ENCODE peak calls at places on chromosomes 3 and 15, in ten cellular contexts. G is breast epithelium, V is heart right ventricle, X is colonic mucosa, M is fibroblast of lung, P is heart left ventricle, K is fibroblast of the aortic adventitia, Z is PC-9, I is mucosa of descending colon, U is brain microvascular endothelial cell. L is an unnamed sample.

GRCh38 chr3:190718691-190719090 is 143.8 kb downstream of the GMNC start:
- DNase-seq in G (no peak), V (no peak), X (no peak), M (peak; percentile 89), P (no peak), K (peak; percentile 83), Z (no peak), I (no peak), U (peak; percentile 36), L (peak; percentile 82)

GRCh38 chr3:51500632-51501131 is 867 bp upstream of the DCAF1 start:
- DNase-seq in G (peak; percentile 25), V (peak; percentile 23), X (peak; percentile 25), M (no peak), P (peak; percentile 31), K (no peak), Z (no peak), I (peak; percentile 54), U (no peak), L (no peak)

GRCh38 chr3:64267774-64268604 is 42.7 kb upstream of the PRICKLE2 start:
- DNase-seq in G (peak; percentile 63), V (peak; percentile 57), X (peak; percentile 38), M (peak; percentile 78), P (peak; percentile 78), K (peak; percentile 76), Z (peak; percentile 22), I (peak; percentile 39), U (peak; percentile 54), L (peak; percentile 78)

GRCh38 chr15:39585394-39585841 is 4.5 kb downstream of the THBS1 start:
- DNase-seq in G (no peak), V (no peak), X (no peak), M (peak; percentile 21), P (no peak), K (no peak), Z (no peak), I (no peak), U (no peak), L (peak; percentile 21)

GRCh38 chr15:60493166-60493565 is 14.2 kb upstream of the ICE2 start:
- DNase-seq in G (no peak), V (no peak), X (no peak), M (no peak), P (no peak), K (no peak), Z (no peak), I (no peak), U (no peak), L (no peak)

GRCh38 chr3:141331370-141332318 is 36.7 kb upstream of the ZBTB38 start:
- DNase-seq in G (no peak), V (peak; percentile 75), X (no peak), M (peak; percentile 95), P (peak; percentile 87), K (peak; percentile 94), Z (peak; percentile 67), I (peak; percentile 42), U (peak; percentile 100), L (peak; percentile 100)

GRCh38 chr3:77686560-77686959 is 646.7 kb downstream of the ROBO2 start:
- DNase-seq in G (no peak), V (no peak), X (no peak), M (no peak), P (no peak), K (no peak), Z (no peak), I (no peak), U (no peak), L (no peak)

GRCh38 chr3:66386925-66387650 is 113.7 kb downstream of the LRIG1 start:
- DNase-seq in G (no peak), V (no peak), X (peak; percentile 8), M (no peak), P (no peak), K (no peak), Z (no peak), I (no peak), U (no peak), L (no peak)

GRCh38 chr3:98839846-98840245 is 61.6 kb downstream of the DCBLD2 start:
- DNase-seq in G (no peak), V (no peak), X (no peak), M (peak; percentile 35), P (no peak), K (peak; percentile 53), Z (no peak), I (no peak), U (peak; percentile 44), L (no peak)

GRCh38 chr3:140205598-140205997 is 270.6 kb downstream of the CLSTN2 start:
- DNase-seq in G (no peak), V (no peak), X (no peak), M (no peak), P (no peak), K (no peak), Z (no peak), I (no peak), U (no peak), L (no peak)
- TF ChIP-seq CTCF in G (no peak), V (no peak), X (no peak), M (no peak), P (no peak), K (no peak), Z (no peak), I (no peak), U (no peak), L (no peak)

GRCh38 chr15:66294932-66295235 is 1.5 kb downstream of the DIS3L start:
- DNase-seq in G (no peak), V (no peak), X (no peak), M (peak; percentile 9), P (no peak), K (peak; percentile 64), Z (no peak), I (no peak), U (peak; percentile 15), L (peak; percentile 36)
- H3K4me3 ChIP-seq in G (peak overlapping the region; percentile 91), V (peak overlapping the region; percentile 69), X (no peak overlapping the region), M (no peak overlapping the region), P (peak overlapping the region; percentile 83), K (peak overlapping the region; percentile 23), Z (peak overlapping the region; percentile 52), I (no peak overlapping the region), U (no peak overlapping the region), L (peak overlapping the region; percentile 8)

GRCh38 chr15:85335193-85335939 is 45.0 kb upstream of the AKAP13 start:
- DNase-seq in G (no peak), V (no peak), X (peak; percentile 72), M (peak; percentile 34), P (no peak), K (no peak), Z (no peak), I (no peak), U (no peak), L (no peak)
- TF ChIP-seq CTCF in G (no peak), V (no peak), X (no peak), M (no peak), P (no peak), K (no peak), Z (no peak), I (no peak), U (peak; percentile 9), L (no peak)

GRCh38 chr15:89376441-89376840 is 41.8 kb upstream of the POLG start:
- DNase-seq in G (no peak), V (no peak), X (no peak), M (no peak), P (no peak), K (no peak), Z (no peak), I (no peak), U (no peak), L (no peak)

GRCh38 chr15:89378699-89379422 is 44.2 kb upstream of the POLG start:
- DNase-seq in G (no peak), V (no peak), X (no peak), M (no peak), P (no peak), K (no peak), Z (no peak), I (no peak), U (no peak), L (no peak)

GRCh38 chr15:89377042-89377841 is 42.6 kb upstream of the POLG start:
- DNase-seq in G (no peak), V (no peak), X (no peak), M (no peak), P (no peak), K (no peak), Z (no peak), I (no peak), U (no peak), L (no peak)

GRCh38 chr15:89379423-89379735 is 44.8 kb upstream of the POLG start:
- DNase-seq in G (no peak), V (no peak), X (no peak), M (no peak), P (no peak), K (no peak), Z (no peak), I (no peak), U (no peak), L (no peak)

GRCh38 chr15:89377842-89378698 is 43.4 kb upstream of the POLG start:
- DNase-seq in G (peak; percentile 71), V (no peak), X (no peak), M (no peak), P (no peak), K (no peak), Z (peak; percentile 80), I (no peak), U (no peak), L (no peak)
- H3K4me3 ChIP-seq in G (peak overlapping the region; percentile 76), V (peak overlapping the region; percentile 42), X (peak overlapping the region; percentile 31), M (no peak overlapping the region), P (peak overlapping the region; percentile 55), K (no peak overlapping the region), Z (peak overlapping the region; percentile 9), I (no peak overlapping the region), U (no peak overlapping the region), L (no peak overlapping the region)

GRCh38 chr15:99137111-99137546 is 32.2 kb downstream of the SYNM start:
- DNase-seq in G (peak; percentile 79), V (no peak), X (peak; percentile 42), M (no peak), P (no peak), K (no peak), Z (no peak), I (no peak), U (no peak), L (no peak)

GRCh38 chr15:99138491-99138982 is 33.7 kb downstream of the SYNM start:
- DNase-seq in G (peak; percentile 29), V (no peak), X (no peak), M (no peak), P (no peak), K (no peak), Z (no peak), I (no peak), U (no peak), L (no peak)

GRCh38 chr15:99140590-99140989 is 35.7 kb downstream of the SYNM start:
- DNase-seq in G (no peak), V (no peak), X (no peak), M (no peak), P (no peak), K (no peak), Z (no peak), I (no peak), U (no peak), L (no peak)

GRCh38 chr15:99137877-99138276 is 33.0 kb downstream of the SYNM start:
- DNase-seq in G (peak; percentile 17), V (no peak), X (no peak), M (no peak), P (no peak), K (no peak), Z (no peak), I (no peak), U (no peak), L (no peak)

GRCh38 chr15:99139276-99139675 is 34.4 kb downstream of the SYNM start:
- DNase-seq in G (peak; percentile 10), V (no peak), X (no peak), M (no peak), P (no peak), K (no peak), Z (no peak), I (no peak), U (no peak), L (no peak)
- TF ChIP-seq CTCF in G (no peak), V (no peak), X (no peak), M (no peak), P (no peak), K (no peak), Z (no peak), I (no peak), U (no peak), L (no peak)